ENCODE peak calls at places on chromosomes 16 and 17, in four cellular contexts. H is non-pigmented ciliary epithelial cell, T is EL, R is heart right ventricle. M is an unnamed sample.

GRCh38 chr17:1137465-1137894 is 42.3 kb downstream of the ABR start:
- DNase-seq in H (no peak), T (no peak), R (peak; percentile 36), M (no peak)

GRCh38 chr17:39921323-39921722 is 2.9 kb upstream of the GSDMB start:
- DNase-seq in R (no peak), H (no peak), T (no peak), M (no peak)

GRCh38 chr17:77516902-77517301 is 376.1 kb downstream of the SEC14L1 start:
- DNase-seq in R (no peak), H (peak; percentile 67), T (peak; percentile 74), M (no peak)

GRCh38 chr17:19004601-19005441 is at the start of gene FAM83G:
- DNase-seq in R (peak; percentile 27), H (no peak), T (peak; percentile 85), M (peak; percentile 72)

GRCh38 chr16:51125992-51126391 is 25.1 kb downstream of the SALL1 start:
- DNase-seq in T (no peak), H (no peak), R (no peak), M (no peak)

GRCh38 chr16:25110392-25110947 is 1.1 kb upstream of the LCMT1 start:
- DNase-seq in T (no peak), R (no peak), H (no peak), M (no peak)

GRCh38 chr17:55570360-55570759 is 59.1 kb upstream of the SMIM36 start:
- DNase-seq in R (no peak), T (no peak), H (no peak), M (no peak)

GRCh38 chr17:8176197-8176940 is at the start of gene TMEM107:
- DNase-seq in T (peak; percentile 88), H (no peak), R (peak; percentile 90), M (peak; percentile 89)

GRCh38 chr16:65745-66144 is 6.7 kb downstream of the RHBDF1 start:
- DNase-seq in H (no peak), T (peak; percentile 72), R (peak; percentile 78), M (peak; percentile 79)

GRCh38 chr16:77197747-77198146 is 1.5 kb upstream of the SYCE1L start:
- DNase-seq in T (no peak), R (no peak), H (no peak), M (no peak)

GRCh38 chr17:68782829-68783228 is 172.4 kb downstream of the ABCA8 start:
- DNase-seq in T (peak; percentile 22), R (no peak), H (no peak), M (no peak)

GRCh38 chr17:70168044-70168978 is 1.0 kb upstream of the KCNJ2 start:
- DNase-seq in T (peak; percentile 59), H (peak; percentile 72), R (peak; percentile 80), M (peak; percentile 69)

GRCh38 chr17:7839199-7839889 is 5.3 kb downstream of the KDM6B start:
- DNase-seq in H (no peak), R (no peak), T (no peak), M (peak; percentile 36)

GRCh38 chr17:2030779-2031163 is 818 bp downstream of the DPH1 start:
- DNase-seq in H (peak; percentile 79), T (no peak), R (peak; percentile 57), M (no peak)

GRCh38 chr16:48580925-48581500 is 29.0 kb downstream of the N4BP1 start:
- DNase-seq in H (peak; percentile 20), T (peak; percentile 29), R (no peak), M (no peak)

GRCh38 chr16:381788-382717 is at the start of gene PGAP6:
- DNase-seq in H (no peak), T (peak; percentile 62), R (peak; percentile 60), M (peak; percentile 75)

GRCh38 chr16:85586360-85587145 is 26.6 kb upstream of the GSE1 start:
- DNase-seq in T (no peak), R (no peak), H (no peak), M (peak; percentile 73)

GRCh38 chr17:48456584-48456983 is 26.6 kb upstream of the SKAP1 start:
- DNase-seq in T (no peak), R (no peak), H (no peak), M (no peak)

GRCh38 chr16:17409894-17410293 is 60.9 kb downstream of the XYLT1 start:
- DNase-seq in T (no peak), R (no peak), H (no peak), M (no peak)

GRCh38 chr17:59845595-59846390 is 47.0 kb downstream of the TUBD1 start:
- DNase-seq in R (no peak), T (peak; percentile 61), H (no peak), M (no peak)

GRCh38 chr17:60167095-60167741 is 17.4 kb downstream of the CA4 start:
- DNase-seq in H (no peak), T (peak; percentile 35), R (no peak), M (no peak)

GRCh38 chr17:4357671-4358070 is 8.8 kb downstream of the UBE2G1 start:
- DNase-seq in T (no peak), R (no peak), H (no peak), M (no peak)